ENCODE peak calls at places on chromosomes 16 and 17, in eight cellular contexts. One of them, this sample, is unnamed.

GRCh38 chr16:19696961-19697360 is 21.1 kb downstream of the KNOP1 start:
- DNase-seq in sigmoid colon: no peak
- DNase-seq in stimulated activated CD4-positive, alpha-beta T cell treated with anti-CD3 and anti-CD28 coated beads, Interleukin-15, amount 100 ng/mL, for 48 hours: no peak
- DNase-seq in NCI-H510A treated with DMSO at 0.1 percent for 48 hours: peak
- DNase-seq in AG08395: no peak
- DNase-seq in activated T-helper 1 cell treated with anti-CD3 and anti-CD28 coated beads, Interleukin-2, amount 50 U/mL, for 16 hours: no peak
- DNase-seq in AG10803: no peak
- DNase-seq in GM03348: no peak
- DNase-seq in this sample: no peak

GRCh38 chr16:30747331-30747730 is 894 bp upstream of the PHKG2 start:
- DNase-seq in AG10803: peak
- DNase-seq in NCI-H510A treated with DMSO at 0.1 percent for 48 hours: no peak
- DNase-seq in stimulated activated CD4-positive, alpha-beta T cell treated with anti-CD3 and anti-CD28 coated beads, Interleukin-15, amount 100 ng/mL, for 48 hours: no peak
- DNase-seq in GM03348: peak
- DNase-seq in AG08395: peak
- DNase-seq in sigmoid colon: no peak
- DNase-seq in activated T-helper 1 cell treated with anti-CD3 and anti-CD28 coated beads, Interleukin-2, amount 50 U/mL, for 16 hours: no peak
- DNase-seq in this sample: no peak

GRCh38 chr17:4753392-4753791 is 13.7 kb upstream of the CXCL16 start:
- DNase-seq in AG08395: no peak
- DNase-seq in stimulated activated CD4-positive, alpha-beta T cell treated with anti-CD3 and anti-CD28 coated beads, Interleukin-15, amount 100 ng/mL, for 48 hours: no peak
- DNase-seq in activated T-helper 1 cell treated with anti-CD3 and anti-CD28 coated beads, Interleukin-2, amount 50 U/mL, for 16 hours: no peak
- DNase-seq in AG10803: no peak
- DNase-seq in sigmoid colon: no peak
- DNase-seq in NCI-H510A treated with DMSO at 0.1 percent for 48 hours: no peak
- DNase-seq in GM03348: no peak
- DNase-seq in this sample: no peak

GRCh38 chr16:28027055-28027454 is 36.5 kb downstream of the GSG1L start:
- DNase-seq in stimulated activated CD4-positive, alpha-beta T cell treated with anti-CD3 and anti-CD28 coated beads, Interleukin-15, amount 100 ng/mL, for 48 hours: no peak
- DNase-seq in NCI-H510A treated with DMSO at 0.1 percent for 48 hours: no peak
- DNase-seq in AG10803: no peak
- DNase-seq in GM03348: no peak
- DNase-seq in AG08395: no peak
- DNase-seq in sigmoid colon: no peak
- DNase-seq in activated T-helper 1 cell treated with anti-CD3 and anti-CD28 coated beads, Interleukin-2, amount 50 U/mL, for 16 hours: no peak
- DNase-seq in this sample: no peak

GRCh38 chr17:69170377-69170776 is 28.7 kb upstream of the ABCA6 start:
- DNase-seq in activated T-helper 1 cell treated with anti-CD3 and anti-CD28 coated beads, Interleukin-2, amount 50 U/mL, for 16 hours: no peak
- DNase-seq in NCI-H510A treated with DMSO at 0.1 percent for 48 hours: no peak
- DNase-seq in sigmoid colon: no peak
- DNase-seq in GM03348: no peak
- DNase-seq in stimulated activated CD4-positive, alpha-beta T cell treated with anti-CD3 and anti-CD28 coated beads, Interleukin-15, amount 100 ng/mL, for 48 hours: no peak
- DNase-seq in AG08395: no peak
- DNase-seq in AG10803: no peak
- DNase-seq in this sample: no peak

GRCh38 chr17:902463-902862 is 77.1 kb downstream of the NXN start:
- DNase-seq in AG08395: no peak
- DNase-seq in AG10803: no peak
- DNase-seq in GM03348: no peak
- DNase-seq in activated T-helper 1 cell treated with anti-CD3 and anti-CD28 coated beads, Interleukin-2, amount 50 U/mL, for 16 hours: no peak
- DNase-seq in sigmoid colon: no peak
- DNase-seq in stimulated activated CD4-positive, alpha-beta T cell treated with anti-CD3 and anti-CD28 coated beads, Interleukin-15, amount 100 ng/mL, for 48 hours: no peak
- DNase-seq in NCI-H510A treated with DMSO at 0.1 percent for 48 hours: no peak
- DNase-seq in this sample: no peak

GRCh38 chr16:48612621-48613020 is 2.6 kb upstream of the N4BP1 start:
- DNase-seq in GM03348: no peak
- DNase-seq in AG10803: no peak
- DNase-seq in stimulated activated CD4-positive, alpha-beta T cell treated with anti-CD3 and anti-CD28 coated beads, Interleukin-15, amount 100 ng/mL, for 48 hours: no peak
- DNase-seq in AG08395: no peak
- DNase-seq in NCI-H510A treated with DMSO at 0.1 percent for 48 hours: no peak
- DNase-seq in sigmoid colon: no peak
- DNase-seq in activated T-helper 1 cell treated with anti-CD3 and anti-CD28 coated beads, Interleukin-2, amount 50 U/mL, for 16 hours: no peak
- DNase-seq in this sample: peak

GRCh38 chr17:58239987-58240386 is 1.6 kb downstream of the LPO start:
- DNase-seq in sigmoid colon: no peak
- DNase-seq in stimulated activated CD4-positive, alpha-beta T cell treated with anti-CD3 and anti-CD28 coated beads, Interleukin-15, amount 100 ng/mL, for 48 hours: no peak
- DNase-seq in GM03348: no peak
- DNase-seq in AG10803: no peak
- DNase-seq in activated T-helper 1 cell treated with anti-CD3 and anti-CD28 coated beads, Interleukin-2, amount 50 U/mL, for 16 hours: no peak
- DNase-seq in AG08395: no peak
- DNase-seq in NCI-H510A treated with DMSO at 0.1 percent for 48 hours: no peak
- DNase-seq in this sample: no peak

GRCh38 chr17:44024271-44024663 is 9.5 kb upstream of the TMEM101 start:
- DNase-seq in AG10803: no peak
- DNase-seq in stimulated activated CD4-positive, alpha-beta T cell treated with anti-CD3 and anti-CD28 coated beads, Interleukin-15, amount 100 ng/mL, for 48 hours: no peak
- DNase-seq in sigmoid colon: no peak
- DNase-seq in NCI-H510A treated with DMSO at 0.1 percent for 48 hours: no peak
- DNase-seq in activated T-helper 1 cell treated with anti-CD3 and anti-CD28 coated beads, Interleukin-2, amount 50 U/mL, for 16 hours: no peak
- DNase-seq in GM03348: no peak
- DNase-seq in AG08395: no peak
- DNase-seq in this sample: no peak

GRCh38 chr17:67993998-67994361 is 2.3 kb downstream of the C17orf58 start:
- DNase-seq in AG10803: no peak
- DNase-seq in GM03348: no peak
- DNase-seq in stimulated activated CD4-positive, alpha-beta T cell treated with anti-CD3 and anti-CD28 coated beads, Interleukin-15, amount 100 ng/mL, for 48 hours: peak
- DNase-seq in activated T-helper 1 cell treated with anti-CD3 and anti-CD28 coated beads, Interleukin-2, amount 50 U/mL, for 16 hours: no peak
- DNase-seq in AG08395: no peak
- DNase-seq in sigmoid colon: no peak
- DNase-seq in NCI-H510A treated with DMSO at 0.1 percent for 48 hours: peak
- DNase-seq in this sample: no peak

GRCh38 chr17:62916684-62917571 is 49.1 kb upstream of the TANC2 start:
- DNase-seq in GM03348: no peak
- DNase-seq in activated T-helper 1 cell treated with anti-CD3 and anti-CD28 coated beads, Interleukin-2, amount 50 U/mL, for 16 hours: no peak
- DNase-seq in stimulated activated CD4-positive, alpha-beta T cell treated with anti-CD3 and anti-CD28 coated beads, Interleukin-15, amount 100 ng/mL, for 48 hours: no peak
- DNase-seq in AG08395: no peak
- DNase-seq in NCI-H510A treated with DMSO at 0.1 percent for 48 hours: no peak
- DNase-seq in AG10803: no peak
- DNase-seq in sigmoid colon: no peak
- DNase-seq in this sample: no peak

GRCh38 chr16:75305364-75306101 is 54.1 kb upstream of the BCAR1 start:
- DNase-seq in AG08395: peak
- DNase-seq in GM03348: peak
- DNase-seq in stimulated activated CD4-positive, alpha-beta T cell treated with anti-CD3 and anti-CD28 coated beads, Interleukin-15, amount 100 ng/mL, for 48 hours: peak
- DNase-seq in sigmoid colon: peak
- DNase-seq in activated T-helper 1 cell treated with anti-CD3 and anti-CD28 coated beads, Interleukin-2, amount 50 U/mL, for 16 hours: no peak
- DNase-seq in NCI-H510A treated with DMSO at 0.1 percent for 48 hours: peak
- DNase-seq in AG10803: peak
- DNase-seq in this sample: peak

GRCh38 chr16:3577302-3577752 is at the start of gene NLRC3:
- DNase-seq in NCI-H510A treated with DMSO at 0.1 percent for 48 hours: no peak
- DNase-seq in GM03348: no peak
- DNase-seq in AG08395: no peak
- DNase-seq in AG10803: no peak
- DNase-seq in stimulated activated CD4-positive, alpha-beta T cell treated with anti-CD3 and anti-CD28 coated beads, Interleukin-15, amount 100 ng/mL, for 48 hours: no peak
- DNase-seq in sigmoid colon: no peak
- DNase-seq in activated T-helper 1 cell treated with anti-CD3 and anti-CD28 coated beads, Interleukin-2, amount 50 U/mL, for 16 hours: peak
- DNase-seq in this sample: no peak

GRCh38 chr16:73126453-73126853 is 78.5 kb upstream of the ZFHX3 start:
- DNase-seq in AG10803: peak
- DNase-seq in GM03348: peak
- DNase-seq in stimulated activated CD4-positive, alpha-beta T cell treated with anti-CD3 and anti-CD28 coated beads, Interleukin-15, amount 100 ng/mL, for 48 hours: no peak
- DNase-seq in activated T-helper 1 cell treated with anti-CD3 and anti-CD28 coated beads, Interleukin-2, amount 50 U/mL, for 16 hours: no peak
- DNase-seq in sigmoid colon: peak
- DNase-seq in NCI-H510A treated with DMSO at 0.1 percent for 48 hours: no peak
- DNase-seq in AG08395: peak
- DNase-seq in this sample: no peak

GRCh38 chr16:27109666-27110523 is 43.2 kb downstream of the C16orf82 start:
- DNase-seq in AG08395: peak
- DNase-seq in NCI-H510A treated with DMSO at 0.1 percent for 48 hours: peak
- DNase-seq in activated T-helper 1 cell treated with anti-CD3 and anti-CD28 coated beads, Interleukin-2, amount 50 U/mL, for 16 hours: peak
- DNase-seq in stimulated activated CD4-positive, alpha-beta T cell treated with anti-CD3 and anti-CD28 coated beads, Interleukin-15, amount 100 ng/mL, for 48 hours: peak
- DNase-seq in sigmoid colon: peak
- DNase-seq in AG10803: peak
- DNase-seq in GM03348: peak
- DNase-seq in this sample: peak

GRCh38 chr16:67173808-67174705 is 3.7 kb downstream of the NOL3 start:
- DNase-seq in GM03348: peak
- DNase-seq in NCI-H510A treated with DMSO at 0.1 percent for 48 hours: peak
- DNase-seq in AG10803: peak
- DNase-seq in stimulated activated CD4-positive, alpha-beta T cell treated with anti-CD3 and anti-CD28 coated beads, Interleukin-15, amount 100 ng/mL, for 48 hours: no peak
- DNase-seq in activated T-helper 1 cell treated with anti-CD3 and anti-CD28 coated beads, Interleukin-2, amount 50 U/mL, for 16 hours: peak
- DNase-seq in sigmoid colon: peak
- DNase-seq in AG08395: peak
- DNase-seq in this sample: peak

GRCh38 chr16:25605381-25605780 is 86.4 kb upstream of the HS3ST4 start:
- DNase-seq in sigmoid colon: no peak
- DNase-seq in AG10803: no peak
- DNase-seq in NCI-H510A treated with DMSO at 0.1 percent for 48 hours: no peak
- DNase-seq in stimulated activated CD4-positive, alpha-beta T cell treated with anti-CD3 and anti-CD28 coated beads, Interleukin-15, amount 100 ng/mL, for 48 hours: no peak
- DNase-seq in GM03348: no peak
- DNase-seq in AG08395: no peak
- DNase-seq in activated T-helper 1 cell treated with anti-CD3 and anti-CD28 coated beads, Interleukin-2, amount 50 U/mL, for 16 hours: no peak
- DNase-seq in this sample: no peak

GRCh38 chr16:77172964-77173363 is 18.0 kb upstream of the MON1B start:
- DNase-seq in stimulated activated CD4-positive, alpha-beta T cell treated with anti-CD3 and anti-CD28 coated beads, Interleukin-15, amount 100 ng/mL, for 48 hours: no peak
- DNase-seq in GM03348: no peak
- DNase-seq in AG10803: no peak
- DNase-seq in AG08395: no peak
- DNase-seq in activated T-helper 1 cell treated with anti-CD3 and anti-CD28 coated beads, Interleukin-2, amount 50 U/mL, for 16 hours: no peak
- DNase-seq in NCI-H510A treated with DMSO at 0.1 percent for 48 hours: no peak
- DNase-seq in sigmoid colon: no peak
- DNase-seq in this sample: no peak

GRCh38 chr16:87345721-87346424 is 28.7 kb upstream of the C16orf95 start:
- DNase-seq in activated T-helper 1 cell treated with anti-CD3 and anti-CD28 coated beads, Interleukin-2, amount 50 U/mL, for 16 hours: no peak
- DNase-seq in AG10803: no peak
- DNase-seq in NCI-H510A treated with DMSO at 0.1 percent for 48 hours: no peak
- DNase-seq in stimulated activated CD4-positive, alpha-beta T cell treated with anti-CD3 and anti-CD28 coated beads, Interleukin-15, amount 100 ng/mL, for 48 hours: no peak
- DNase-seq in AG08395: no peak
- DNase-seq in GM03348: no peak
- DNase-seq in sigmoid colon: no peak
- DNase-seq in this sample: no peak

GRCh38 chr16:69725480-69726312 is 664 bp downstream of the NQO1 start:
- DNase-seq in GM03348: no peak
- DNase-seq in NCI-H510A treated with DMSO at 0.1 percent for 48 hours: no peak
- DNase-seq in AG10803: no peak
- DNase-seq in activated T-helper 1 cell treated with anti-CD3 and anti-CD28 coated beads, Interleukin-2, amount 50 U/mL, for 16 hours: no peak
- DNase-seq in stimulated activated CD4-positive, alpha-beta T cell treated with anti-CD3 and anti-CD28 coated beads, Interleukin-15, amount 100 ng/mL, for 48 hours: no peak
- DNase-seq in AG08395: no peak
- DNase-seq in sigmoid colon: no peak
- DNase-seq in this sample: no peak

GRCh38 chr16:29877266-29877961 is 14.4 kb upstream of the CDIPT start:
- DNase-seq in sigmoid colon: no peak
- DNase-seq in NCI-H510A treated with DMSO at 0.1 percent for 48 hours: no peak
- DNase-seq in AG10803: no peak
- DNase-seq in AG08395: peak
- DNase-seq in stimulated activated CD4-positive, alpha-beta T cell treated with anti-CD3 and anti-CD28 coated beads, Interleukin-15, amount 100 ng/mL, for 48 hours: peak
- DNase-seq in GM03348: peak
- DNase-seq in activated T-helper 1 cell treated with anti-CD3 and anti-CD28 coated beads, Interleukin-2, amount 50 U/mL, for 16 hours: no peak
- DNase-seq in this sample: no peak

GRCh38 chr16:82078125-82078524 is 43.1 kb downstream of the HSD17B2 start:
- DNase-seq in NCI-H510A treated with DMSO at 0.1 percent for 48 hours: no peak
- DNase-seq in GM03348: no peak
- DNase-seq in stimulated activated CD4-positive, alpha-beta T cell treated with anti-CD3 and anti-CD28 coated beads, Interleukin-15, amount 100 ng/mL, for 48 hours: no peak
- DNase-seq in AG08395: no peak
- DNase-seq in AG10803: no peak
- DNase-seq in activated T-helper 1 cell treated with anti-CD3 and anti-CD28 coated beads, Interleukin-2, amount 50 U/mL, for 16 hours: no peak
- DNase-seq in sigmoid colon: no peak
- DNase-seq in this sample: no peak

GRCh38 chr17:7019839-7020519 is 2.9 kb upstream of the BCL6B start:
- DNase-seq in AG10803: peak
- DNase-seq in stimulated activated CD4-positive, alpha-beta T cell treated with anti-CD3 and anti-CD28 coated beads, Interleukin-15, amount 100 ng/mL, for 48 hours: no peak
- DNase-seq in NCI-H510A treated with DMSO at 0.1 percent for 48 hours: no peak
- DNase-seq in AG08395: peak
- DNase-seq in activated T-helper 1 cell treated with anti-CD3 and anti-CD28 coated beads, Interleukin-2, amount 50 U/mL, for 16 hours: no peak
- DNase-seq in sigmoid colon: peak
- DNase-seq in GM03348: peak
- DNase-seq in this sample: peak

GRCh38 chr17:48655913-48656312 is 29.8 kb upstream of the HOXB9 start:
- DNase-seq in AG08395: no peak
- DNase-seq in AG10803: no peak
- DNase-seq in GM03348: no peak
- DNase-seq in activated T-helper 1 cell treated with anti-CD3 and anti-CD28 coated beads, Interleukin-2, amount 50 U/mL, for 16 hours: no peak
- DNase-seq in sigmoid colon: no peak
- DNase-seq in stimulated activated CD4-positive, alpha-beta T cell treated with anti-CD3 and anti-CD28 coated beads, Interleukin-15, amount 100 ng/mL, for 48 hours: no peak
- DNase-seq in NCI-H510A treated with DMSO at 0.1 percent for 48 hours: no peak
- DNase-seq in this sample: no peak

GRCh38 chr16:85151603-85152413 is 39.5 kb upstream of the CIBAR2 start:
- DNase-seq in AG08395: peak
- DNase-seq in GM03348: peak
- DNase-seq in stimulated activated CD4-positive, alpha-beta T cell treated with anti-CD3 and anti-CD28 coated beads, Interleukin-15, amount 100 ng/mL, for 48 hours: no peak
- DNase-seq in activated T-helper 1 cell treated with anti-CD3 and anti-CD28 coated beads, Interleukin-2, amount 50 U/mL, for 16 hours: no peak
- DNase-seq in sigmoid colon: peak
- DNase-seq in AG10803: peak
- DNase-seq in NCI-H510A treated with DMSO at 0.1 percent for 48 hours: peak
- DNase-seq in this sample: peak

GRCh38 chr16:84739349-84740124 is 39.7 kb downstream of the USP10 start:
- DNase-seq in GM03348: peak
- DNase-seq in AG08395: peak
- DNase-seq in NCI-H510A treated with DMSO at 0.1 percent for 48 hours: no peak
- DNase-seq in AG10803: peak
- DNase-seq in activated T-helper 1 cell treated with anti-CD3 and anti-CD28 coated beads, Interleukin-2, amount 50 U/mL, for 16 hours: no peak
- DNase-seq in stimulated activated CD4-positive, alpha-beta T cell treated with anti-CD3 and anti-CD28 coated beads, Interleukin-15, amount 100 ng/mL, for 48 hours: no peak
- DNase-seq in sigmoid colon: peak
- DNase-seq in this sample: no peak

GRCh38 chr16:86570542-86571196 is 4.0 kb downstream of the FOXC2 start:
- DNase-seq in stimulated activated CD4-positive, alpha-beta T cell treated with anti-CD3 and anti-CD28 coated beads, Interleukin-15, amount 100 ng/mL, for 48 hours: no peak
- DNase-seq in AG08395: no peak
- DNase-seq in NCI-H510A treated with DMSO at 0.1 percent for 48 hours: no peak
- DNase-seq in activated T-helper 1 cell treated with anti-CD3 and anti-CD28 coated beads, Interleukin-2, amount 50 U/mL, for 16 hours: no peak
- DNase-seq in AG10803: no peak
- DNase-seq in GM03348: no peak
- DNase-seq in sigmoid colon: no peak
- DNase-seq in this sample: no peak

GRCh38 chr16:83420206-83420760 is 387.5 kb upstream of the HSBP1 start:
- DNase-seq in AG10803: peak
- DNase-seq in stimulated activated CD4-positive, alpha-beta T cell treated with anti-CD3 and anti-CD28 coated beads, Interleukin-15, amount 100 ng/mL, for 48 hours: no peak
- DNase-seq in AG08395: peak
- DNase-seq in NCI-H510A treated with DMSO at 0.1 percent for 48 hours: no peak
- DNase-seq in sigmoid colon: no peak
- DNase-seq in activated T-helper 1 cell treated with anti-CD3 and anti-CD28 coated beads, Interleukin-2, amount 50 U/mL, for 16 hours: no peak
- DNase-seq in GM03348: peak
- DNase-seq in this sample: no peak